ENCODE peak calls at places on chromosomes 2 and 18, in six cellular contexts. N is T-helper 1 cell, E is ecto neural progenitor cell, H is nephron progenitor cell, R is LoVo, P is NCI-H774. J is an unnamed sample.
A peak's percentile ranks its signal among the peaks of the same experiment; 100 is the strongest.

GRCh38 chr2:230714122-230714453 is 1.4 kb downstream of the CAB39 start:
- DNase-seq in N (peak; percentile 19), E (no peak), H (no peak), R (peak; percentile 43), P (no peak), J (no peak)

GRCh38 chr2:240401781-240402551 is 33.5 kb upstream of the GPC1 start:
- DNase-seq in N (no peak), E (peak; percentile 43), H (no peak), R (no peak), P (no peak), J (no peak)

GRCh38 chr2:10558281-10559030 is 110.3 kb upstream of the ODC1 start:
- DNase-seq in N (no peak), E (no peak), H (no peak), R (no peak), P (no peak), J (no peak)

GRCh38 chr2:174364628-174365027 is 29.9 kb downstream of the SP9 start:
- DNase-seq in N (no peak), E (no peak), H (no peak), R (no peak), P (no peak), J (no peak)

GRCh38 chr2:52852006-52852405 is 915.6 kb upstream of the CHAC2 start:
- DNase-seq in N (no peak), E (no peak), H (no peak), R (no peak), P (no peak), J (no peak)

GRCh38 chr2:178756843-178757242 is 50.4 kb downstream of the TTN start:
- DNase-seq in N (no peak), E (no peak), H (no peak), R (no peak), P (no peak), J (no peak)

GRCh38 chr18:74631242-74632087 is 33.8 kb downstream of the ZNF407 start:
- DNase-seq in N (no peak), E (no peak), H (no peak), R (no peak), P (no peak), J (no peak)

GRCh38 chr2:69499966-69500365 is 62.7 kb upstream of the NFU1 start:
- DNase-seq in N (no peak), E (no peak), H (no peak), R (no peak), P (peak; percentile 62), J (no peak)

GRCh38 chr2:29343830-29344229 is 228.6 kb downstream of the CLIP4 start:
- DNase-seq in N (no peak), E (no peak), H (no peak), R (no peak), P (no peak), J (no peak)

GRCh38 chr2:62197017-62197586 is 1.2 kb downstream of the B3GNT2 start:
- DNase-seq in N (peak; percentile 16), E (peak; percentile 59), H (peak; percentile 46), R (peak; percentile 22), P (no peak), J (peak; percentile 41)

GRCh38 chr2:5692561-5693287 is 540 bp downstream of the SOX11 start:
- DNase-seq in N (no peak), E (peak; percentile 65), H (peak; percentile 60), R (no peak), P (no peak), J (no peak)